ENCODE peak calls at places on chromosomes 1 and 21, in six cellular contexts. H is spleen, P is PC-9, C is SK-N-SH, W is AG04450, V is left ventricle myocardium inferior. O is an unnamed sample.

GRCh38 chr1:205543351-205544305 is 39.2 kb downstream of the CDK18 start:
- DNase-seq in H (peak), P (peak), C (peak), W (peak), V (peak), O (peak)

GRCh38 chr1:14217384-14217783 is 381.1 kb upstream of the KAZN start:
- DNase-seq in H (no peak), P (no peak), C (no peak), W (no peak), V (no peak), O (peak)

GRCh38 chr21:43209575-43210453 is 41.0 kb downstream of the CRYAA start:
- DNase-seq in H (peak), P (peak), C (peak), W (no peak), V (no peak), O (peak)

GRCh38 chr1:243924188-243924587 is 74.1 kb upstream of the AKT3 start:
- DNase-seq in H (no peak), P (peak), C (no peak), W (no peak), V (no peak), O (peak)

GRCh38 chr1:170010443-170010842 is 64.1 kb downstream of the KIFAP3 start:
- DNase-seq in H (no peak), P (no peak), C (no peak), W (no peak), V (no peak), O (peak)

GRCh38 chr1:202085682-202086373 is 36.9 kb upstream of the GPR37L1 start:
- DNase-seq in H (no peak), P (peak), C (no peak), W (no peak), V (no peak), O (no peak)

GRCh38 chr1:109392788-109393580 is 4.7 kb downstream of the SORT1 start:
- DNase-seq in H (no peak), P (no peak), C (no peak), W (peak), V (peak), O (peak)

GRCh38 chr1:41914515-41914914 is 4.2 kb downstream of the HIVEP3 start:
- DNase-seq in H (no peak), P (no peak), C (no peak), W (no peak), V (no peak), O (no peak)

GRCh38 chr1:224493269-224493668 is 58.7 kb upstream of the WDR26 start:
- DNase-seq in H (no peak), P (no peak), C (no peak), W (no peak), V (no peak), O (no peak)

GRCh38 chr1:244989813-244990212 is 125.5 kb upstream of the HNRNPU start:
- DNase-seq in H (no peak), P (no peak), C (no peak), W (no peak), V (no peak), O (peak)

GRCh38 chr1:14254184-14254583 is 344.3 kb upstream of the KAZN start:
- DNase-seq in H (no peak), P (no peak), C (no peak), W (no peak), V (no peak), O (no peak)

GRCh38 chr1:9435854-9436253 is 103.4 kb upstream of the SLC25A33 start:
- DNase-seq in H (no peak), P (no peak), C (no peak), W (no peak), V (no peak), O (no peak)

GRCh38 chr1:96772349-96772748 is 50.8 kb downstream of the PTBP2 start:
- DNase-seq in H (no peak), P (no peak), C (no peak), W (no peak), V (no peak), O (no peak)

GRCh38 chr1:61853545-61853944 is 111.3 kb downstream of the PATJ start:
- DNase-seq in H (no peak), P (no peak), C (peak), W (no peak), V (no peak), O (peak)
- TF ChIP-seq CTCF in H (no peak), P (no peak), C (peak), W (peak), V (peak), O (no peak)

DNA sequence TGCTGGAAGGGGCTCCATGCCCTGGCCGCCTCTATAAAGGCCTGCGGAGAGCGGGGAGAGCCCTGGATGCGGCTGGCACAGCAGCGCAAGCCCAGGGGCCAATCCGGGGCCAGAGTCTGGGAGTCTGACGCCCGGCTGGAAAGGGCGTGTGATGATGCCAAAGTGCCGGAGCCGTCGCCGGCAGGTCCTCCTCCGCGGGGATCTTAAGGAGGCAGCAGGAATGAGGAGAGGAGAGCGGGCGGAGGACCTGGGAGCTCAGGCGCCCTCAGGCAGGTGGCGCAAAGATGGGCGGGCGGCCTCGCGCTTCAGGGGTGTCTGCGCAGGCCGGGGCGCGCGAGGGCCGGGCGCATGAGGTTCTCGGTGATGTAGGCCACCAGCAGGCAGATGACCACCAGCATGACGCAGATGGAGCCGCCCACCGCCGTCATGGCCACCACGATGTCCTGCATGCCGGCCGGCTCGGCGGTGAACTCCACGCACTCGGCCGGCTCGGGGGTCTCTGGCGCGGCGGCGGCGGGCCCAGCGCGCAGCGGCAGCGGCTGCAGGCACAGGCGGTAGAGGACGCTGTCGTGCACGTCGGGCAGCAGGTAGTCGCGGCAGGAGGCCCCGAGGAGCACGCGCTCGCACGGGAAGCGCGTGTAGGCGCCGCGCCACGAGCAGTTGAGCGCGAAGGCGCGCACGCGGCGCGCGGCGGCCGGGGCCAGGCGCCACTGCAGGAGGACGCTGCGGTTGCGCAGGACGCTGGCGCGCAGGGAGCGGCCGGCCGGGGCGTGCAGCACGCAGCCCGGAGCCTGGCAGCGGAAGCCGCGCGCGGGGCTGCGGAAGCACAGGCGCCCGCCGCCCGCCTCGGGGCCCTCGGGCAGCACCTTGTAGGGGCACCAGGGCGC is 662 bp downstream of the FNDC10 start:
- DNase-seq in H (peak), P (no peak), C (peak), W (no peak), V (no peak), O (no peak)
- H3K4me3 ChIP-seq in H (peak), P (no peak), C (peak), W (peak), V (peak), O (no peak)

GRCh38 chr1:24778141-24778540 is 32.9 kb downstream of the CLIC4 start:
- DNase-seq in H (no peak), P (no peak), C (no peak), W (no peak), V (no peak), O (no peak)

GRCh38 chr1:24782689-24783088 is 37.4 kb downstream of the CLIC4 start:
- DNase-seq in H (no peak), P (no peak), C (no peak), W (no peak), V (no peak), O (no peak)

GRCh38 chr1:24783713-24784112 is 38.5 kb downstream of the CLIC4 start:
- DNase-seq in H (no peak), P (no peak), C (no peak), W (no peak), V (no peak), O (no peak)

GRCh38 chr1:24776821-24777220 is 31.6 kb downstream of the CLIC4 start:
- DNase-seq in H (no peak), P (no peak), C (no peak), W (no peak), V (no peak), O (no peak)

GRCh38 chr1:24779689-24780464 is 34.6 kb downstream of the CLIC4 start:
- DNase-seq in H (no peak), P (no peak), C (no peak), W (no peak), V (no peak), O (no peak)
- TF ChIP-seq CTCF in H (no peak), P (no peak), C (peak), W (no peak), V (peak), O (peak)

GRCh38 chr1:16145988-16146887 is 9.6 kb downstream of the EPHA2 start:
- DNase-seq in H (no peak), P (peak), C (peak), W (peak), V (peak), O (peak)

GRCh38 chr1:16147615-16147926 is 8.3 kb downstream of the EPHA2 start:
- DNase-seq in H (no peak), P (no peak), C (no peak), W (no peak), V (no peak), O (no peak)

GRCh38 chr1:16148329-16149092 is 7.4 kb downstream of the EPHA2 start:
- DNase-seq in H (no peak), P (no peak), C (no peak), W (no peak), V (no peak), O (no peak)

GRCh38 chr1:16145030-16145987 is 10.6 kb downstream of the EPHA2 start:
- DNase-seq in H (peak), P (peak), C (no peak), W (peak), V (peak), O (peak)

DNA sequence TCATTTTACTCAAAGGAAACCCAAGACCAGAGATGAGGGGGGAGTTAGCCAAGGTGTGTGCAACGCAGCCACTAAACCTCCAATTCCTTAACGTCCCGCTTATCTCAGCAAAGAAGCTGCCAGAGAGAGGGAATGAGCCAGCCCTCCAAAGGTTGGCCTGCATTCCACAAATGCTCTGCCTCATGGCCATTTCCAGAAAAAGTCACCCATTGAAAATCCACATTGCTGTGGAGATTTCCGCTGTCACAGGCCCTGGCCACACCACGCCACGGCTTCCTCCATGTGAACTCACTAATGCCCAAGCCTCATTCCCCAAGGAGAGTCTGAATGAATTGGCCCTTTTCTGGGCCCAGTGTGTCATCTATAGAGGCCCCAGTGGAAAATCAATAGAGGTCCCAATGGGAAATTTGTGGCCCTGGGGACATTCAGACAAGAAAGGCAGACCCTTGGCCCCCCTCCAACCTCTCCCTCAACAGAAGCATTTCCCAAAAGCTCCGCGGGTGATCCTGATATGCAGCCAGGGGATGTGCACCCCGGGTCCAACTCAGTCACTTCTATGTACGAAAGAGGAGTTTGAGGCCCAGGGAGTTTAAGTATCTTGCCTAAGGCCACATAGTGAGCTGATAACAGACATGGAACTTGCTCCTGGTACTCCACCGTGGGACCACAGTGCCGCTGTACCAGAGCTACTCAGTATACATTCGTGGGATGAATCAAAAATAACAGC is 8.8 kb downstream of the EPHA2 start:
- DNase-seq in H (no peak), P (peak), C (no peak), W (no peak), V (no peak), O (no peak)
- H3K4me3 ChIP-seq in H (no peak), P (peak), C (no peak), W (no peak), V (peak), O (no peak)

GRCh38 chr1:64163972-64164371 is 39.5 kb upstream of the UBE2U start:
- DNase-seq in H (no peak), P (no peak), C (peak), W (no peak), V (no peak), O (peak)
- TF ChIP-seq CTCF in H (no peak), P (peak), C (peak), W (peak), V (peak), O (peak)

DNA sequence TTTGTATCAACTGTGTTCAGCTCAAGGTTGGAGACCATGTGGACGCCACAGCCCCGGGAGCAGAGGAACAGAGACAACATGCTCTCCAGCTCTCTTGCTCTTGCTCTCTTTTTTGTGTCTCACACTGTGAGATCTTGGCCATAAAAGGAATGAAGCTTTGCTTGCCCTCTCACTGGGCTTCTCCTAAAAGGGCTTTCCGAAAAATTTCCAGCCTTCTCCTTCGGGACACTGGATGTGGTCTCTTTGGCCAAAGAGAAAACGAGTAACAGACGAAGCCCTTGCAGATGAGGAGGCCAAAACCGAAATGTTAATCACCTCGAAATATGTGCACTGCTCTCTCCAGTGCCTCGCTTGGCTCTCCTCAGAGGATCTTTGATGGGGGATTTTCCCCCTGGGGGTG is 68.5 kb upstream of the ANGPTL1 start:
- DNase-seq in H (no peak), P (no peak), C (no peak), W (no peak), V (no peak), O (no peak)
- H3K4me3 ChIP-seq in H (no peak), P (no peak), C (no peak), W (no peak), V (peak), O (no peak)

DNA sequence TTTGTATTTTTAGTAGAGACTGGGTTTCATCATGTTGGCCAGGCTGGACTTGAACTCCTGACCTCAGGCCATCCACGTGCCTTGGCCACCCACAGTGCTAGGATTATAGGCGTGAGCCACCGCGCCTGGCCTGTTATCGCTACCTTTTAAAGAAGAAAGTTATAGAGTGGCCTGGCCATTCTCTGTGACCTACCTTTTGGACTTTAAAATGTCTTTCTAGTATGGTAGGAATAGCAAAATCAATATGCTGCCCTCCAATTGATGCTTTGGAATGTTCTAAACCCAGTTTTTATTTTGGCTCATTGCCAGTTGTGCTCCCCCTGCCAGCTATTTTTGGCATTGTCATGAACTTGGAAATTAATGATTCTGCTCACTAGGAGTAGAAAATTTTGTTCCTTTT is 19.9 kb downstream of the HIPK1 start:
- DNase-seq in H (no peak), P (no peak), C (peak), W (no peak), V (no peak), O (no peak)
- TF ChIP-seq CTCF in H (no peak), P (peak), C (peak), W (peak), V (peak), O (peak)

DNA sequence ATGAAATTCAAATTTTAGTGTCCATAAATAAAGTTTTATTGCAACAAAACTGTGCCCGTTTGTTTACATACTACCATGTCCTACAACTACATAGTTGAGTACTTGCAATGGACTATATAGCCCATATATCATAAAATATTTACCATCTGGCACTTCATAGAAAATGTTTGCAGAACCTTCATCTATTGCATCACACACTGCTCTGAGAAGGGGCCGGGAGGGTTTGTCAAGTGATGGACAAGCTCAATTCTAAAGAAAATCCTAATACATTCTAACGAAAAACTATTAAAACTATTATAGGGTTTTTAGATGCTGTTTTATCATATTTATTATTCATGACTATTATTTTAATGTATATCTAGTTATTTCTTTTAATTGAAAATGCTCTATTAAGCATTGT is 35.9 kb downstream of the RGSL1 start:
- DNase-seq in H (no peak), P (no peak), C (no peak), W (no peak), V (no peak), O (no peak)
- H3K4me3 ChIP-seq in H (no peak), P (no peak), C (no peak), W (no peak), V (no peak), O (no peak)

GRCh38 chr21:15138475-15138874 is 73.7 kb upstream of the NRIP1 start:
- DNase-seq in H (no peak), P (no peak), C (no peak), W (no peak), V (no peak), O (no peak)
- TF ChIP-seq CTCF in H (no peak), P (no peak), C (no peak), W (no peak), V (no peak), O (no peak)

O was measured in astrocyte of the spinal cord.